ENCODE peak calls at places on chromosome 13, in four cellular contexts. R, J, Y and P are unnamed samples.

GRCh38 chr13:37616131-37616530 is 17.6 kb upstream of the POSTN start:
- DNase-seq in R (no peak), J (no peak), Y (no peak), P (no peak)

GRCh38 chr13:98741741-98742435 is 10.6 kb downstream of the SLC15A1 start:
- DNase-seq in R (no peak), J (no peak), Y (no peak), P (no peak)

GRCh38 chr13:85381082-85381481 is 418.1 kb downstream of the SLITRK6 start:
- DNase-seq in R (no peak), J (no peak), Y (no peak), P (no peak)

GRCh38 chr13:46773556-46773955 is 23.4 kb downstream of the ESD start:
- DNase-seq in R (no peak), J (no peak), Y (no peak), P (no peak)

GRCh38 chr13:24505256-24505655 is 7.3 kb downstream of the PARP4 start:
- DNase-seq in R (no peak), J (no peak), Y (no peak), P (no peak)

GRCh38 chr13:70297219-70297618 is 189.0 kb upstream of the KLHL1 start:
- DNase-seq in R (no peak), J (no peak), Y (no peak), P (no peak)

GRCh38 chr13:110713981-110714797 is 689 bp downstream of the ING1 start:
- DNase-seq in R (peak), J (peak), Y (no peak), P (peak)

GRCh38 chr13:75762066-75762937 is 126.2 kb downstream of the LMO7 start:
- DNase-seq in R (peak), J (no peak), Y (no peak), P (no peak)

GRCh38 chr13:43397110-43397509 is 373.7 kb downstream of the DNAJC15 start:
- DNase-seq in R (no peak), J (no peak), Y (no peak), P (no peak)

GRCh38 chr13:66780814-66781213 is 449.3 kb downstream of the PCDH9 start:
- DNase-seq in R (no peak), J (no peak), Y (no peak), P (no peak)

GRCh38 chr13:95833713-95834112 is 156.8 kb downstream of the DNAJC3 start:
- DNase-seq in R (no peak), J (no peak), Y (no peak), P (no peak)

GRCh38 chr13:91240341-91240740 is 107.1 kb upstream of the MIR17HG start:
- DNase-seq in R (no peak), J (no peak), Y (no peak), P (no peak)

GRCh38 chr13:110353339-110353977 is 46.4 kb downstream of the COL4A2 start:
- DNase-seq in R (no peak), J (no peak), Y (no peak), P (no peak)

GRCh38 chr13:22114630-22115311 is 443.9 kb downstream of the FGF9 start:
- DNase-seq in R (peak), J (no peak), Y (no peak), P (peak)

GRCh38 chr13:42392706-42393572 is 121.0 kb downstream of the AKAP11 start:
- DNase-seq in R (no peak), J (no peak), Y (no peak), P (no peak)

GRCh38 chr13:75369986-75370385 is 112.0 kb downstream of the TBC1D4 start:
- DNase-seq in R (no peak), J (no peak), Y (no peak), P (no peak)